ENCODE peak calls at places on chromosomes 4 and X, in eight cellular contexts. J, O, L, V, W, R, S and C are unnamed samples.

GRCh38 chr4:185304944-185305690 is 90.6 kb downstream of the LRP2BP start:
- DNase-seq in R (no peak), L (peak), O (no peak), S (peak), J (peak), W (peak), V (no peak), C (no peak)

GRCh38 chr4:161376275-161376674 is 787.5 kb downstream of the FSTL5 start:
- DNase-seq in J (no peak), V (no peak), O (no peak), S (no peak), W (no peak), R (no peak), L (no peak), C (no peak)

GRCh38 chr4:182869697-182870096 is 47.5 kb downstream of the DCTD start:
- DNase-seq in W (no peak), O (no peak), S (no peak), V (no peak), J (no peak), L (no peak), R (peak), C (no peak)

GRCh38 chr4:17712166-17712565 is 69.3 kb downstream of the FAM184B start:
- DNase-seq in O (no peak), S (no peak), L (no peak), W (peak), R (no peak), J (no peak), V (no peak), C (no peak)

GRCh38 chr4:155722816-155723499 is 35.9 kb upstream of the GUCY1B1 start:
- DNase-seq in R (no peak), L (no peak), J (peak), S (no peak), W (no peak), V (no peak), O (no peak), C (no peak)

GRCh38 chrX:9341305-9342201 is 123.3 kb upstream of the TBL1X start:
- DNase-seq in S (peak), V (peak), R (peak), O (peak), W (no peak), L (peak), J (peak), C (peak)

GRCh38 chrX:8191022-8191421 is 20.0 kb upstream of the VCX2 start:
- DNase-seq in J (peak), O (no peak), R (no peak), V (no peak), L (no peak), S (no peak), W (peak), C (no peak)

GRCh38 chr4:186727149-186727976 is 3.7 kb upstream of the FAT1 start:
- DNase-seq in L (no peak), O (no peak), V (no peak), W (no peak), R (no peak), S (no peak), J (no peak), C (no peak)

GRCh38 chrX:118688935-118689334 is 38.5 kb upstream of the IL13RA1 start:
- DNase-seq in W (no peak), S (no peak), O (no peak), L (no peak), J (no peak), R (no peak), V (no peak), C (no peak)

GRCh38 chrX:107629533-107629909 is 1.2 kb downstream of the PRPS1 start:
- DNase-seq in W (no peak), R (no peak), V (no peak), S (no peak), O (no peak), J (peak), L (no peak), C (no peak)

GRCh38 chr4:176794151-176794550 is 1.4 kb upstream of the VEGFC start:
- DNase-seq in R (no peak), S (no peak), V (no peak), W (no peak), L (no peak), J (peak), O (no peak), C (no peak)